ENCODE peak calls at places on chromosomes 16 and 17, in six cellular contexts. R is sciatic nerve; L is stimulated activated CD8-positive, alpha-beta memory T cell treated with anti-CD3 and anti-CD28 coated beads, Interleukin-2, amount 100 ng/mL, for 48 hours; J is AG20443; M is stomach; H is T-helper 9 cell. F is an unnamed sample.

GRCh38 chr17:37701424-37702020 is 43.3 kb downstream of the HNF1B start:
- DNase-seq in R (no peak), L (peak; percentile 21), J (peak; percentile 43), M (peak; percentile 63), H (peak; percentile 13), F (peak; percentile 13)

GRCh38 chr17:50618941-50619340 is 15.7 kb upstream of the ABCC3 start:
- DNase-seq in R (no peak), L (no peak), J (peak; percentile 43), M (no peak), H (no peak), F (peak; percentile 49)

GRCh38 chr16:20308801-20309590 is 18.3 kb downstream of the GP2 start:
- DNase-seq in R (no peak), L (no peak), J (no peak), M (no peak), H (no peak), F (no peak)

GRCh38 chr17:27818311-27819170 is 18.2 kb upstream of the NOS2 start:
- DNase-seq in R (peak; percentile 76), L (no peak), J (no peak), M (no peak), H (no peak), F (no peak)

GRCh38 chr17:48647103-48647963 is 21.2 kb upstream of the HOXB9 start:
- DNase-seq in R (no peak), L (no peak), J (peak; percentile 37), M (no peak), H (no peak), F (peak; percentile 58)

GRCh38 chr16:4958510-4959111 is 481 bp downstream of the SEC14L5 start:
- DNase-seq in R (no peak), L (no peak), J (no peak), M (no peak), H (no peak), F (no peak)

GRCh38 chr16:23371368-23371767 is 69.3 kb downstream of the SCNN1B start:
- DNase-seq in R (no peak), L (no peak), J (no peak), M (no peak), H (no peak), F (no peak)

GRCh38 chr16:83994087-83994486 is 26.0 kb downstream of the NECAB2 start:
- DNase-seq in R (no peak), L (no peak), J (peak; percentile 92), M (no peak), H (no peak), F (peak; percentile 14)

GRCh38 chr16:11078812-11079459 is 134.6 kb downstream of the CLEC16A start:
- DNase-seq in R (no peak), L (no peak), J (peak; percentile 84), M (no peak), H (no peak), F (peak; percentile 82)

GRCh38 chr17:68052810-68053209 is 17.3 kb downstream of the KPNA2 start:
- DNase-seq in R (no peak), L (no peak), J (no peak), M (no peak), H (no peak), F (no peak)

GRCh38 chr16:74025-74424 is 1.6 kb upstream of the RHBDF1 start:
- DNase-seq in R (no peak), L (no peak), J (no peak), M (no peak), H (no peak), F (no peak)

GRCh38 chr17:10729334-10730193 is at the start of gene TMEM220:
- DNase-seq in R (peak; percentile 87), L (peak; percentile 33), J (peak; percentile 88), M (peak; percentile 82), H (peak; percentile 4), F (peak; percentile 81)

GRCh38 chr17:67200727-67201301 is 44.2 kb downstream of the HELZ start:
- DNase-seq in R (no peak), L (no peak), J (peak; percentile 42), M (no peak), H (no peak), F (no peak)

GRCh38 chr16:31105677-31106213 is 2.4 kb upstream of the BCKDK start:
- DNase-seq in R (peak; percentile 93), L (peak; percentile 82), J (peak; percentile 92), M (peak; percentile 88), H (peak; percentile 75), F (peak; percentile 90)

GRCh38 chr16:23837553-23838308 is 1.9 kb downstream of the PRKCB start:
- DNase-seq in R (no peak), L (no peak), J (no peak), M (no peak), H (no peak), F (no peak)